ENCODE peak calls at places on chromosome 12, in eight cellular contexts. E, H, C, V, O, K, L and W are unnamed samples. For H3K36me3, the result is how much of the 10 kb centered on the place peaks cover.

GRCh38 chr12:65868133-65868705 is 43.9 kb downstream of the HMGA2 start:
- DNase-seq in O (peak), K (no peak), E (no peak), H (no peak), C (no peak), L (no peak), V (peak), W (peak)

GRCh38 chr12:121872546-121873223 is 14.0 kb upstream of the HPD start:
- DNase-seq in E (peak), L (no peak), K (no peak), O (peak), C (no peak), H (no peak), V (peak), W (peak)

GRCh38 chr12:117538032-117538690 is 176.7 kb upstream of the NOS1 start:
- DNase-seq in L (no peak), K (no peak), V (no peak), C (no peak), E (no peak), O (no peak), H (no peak), W (no peak)

GRCh38 chr12:69987453-69988102 is 162.6 kb downstream of the MYRFL start:
- DNase-seq in H (no peak), C (no peak), O (peak), L (no peak), E (no peak), K (peak), V (peak), W (peak)

GRCh38 chr12:52860102-52860838 is 11.5 kb upstream of the KRT78 start:
- DNase-seq in O (peak), E (no peak), V (peak), C (no peak), H (no peak), L (peak), K (no peak), W (peak)

GRCh38 chr12:98701166-98701565 is 56.1 kb downstream of the APAF1 start:
- DNase-seq in C (no peak), K (no peak), O (peak), H (no peak), L (no peak), V (peak), E (no peak), W (peak)

GRCh38 chr12:83462419-83462818 is 775.7 kb downstream of the TMTC2 start:
- DNase-seq in O (no peak), K (no peak), C (no peak), L (no peak), H (no peak), V (no peak), E (no peak), W (no peak)

GRCh38 chr12:115412821-115413220 is 728.8 kb upstream of the TBX3 start:
- DNase-seq in L (no peak), E (no peak), V (peak), C (no peak), H (no peak), O (no peak), K (no peak), W (no peak)

GRCh38 chr12:27899151-27899661 is 73.3 kb downstream of the PTHLH start:
- DNase-seq in H (no peak), L (no peak), E (no peak), V (peak), K (no peak), O (peak), C (no peak), W (peak)

GRCh38 chr12:93913845-93914244 is 234.5 kb upstream of the PLXNC1 start:
- DNase-seq in V (peak), H (no peak), C (no peak), L (no peak), E (no peak), K (no peak), O (peak), W (peak)

GRCh38 chr12:33926095-33926494 is 96.2 kb upstream of the ALG10 start:
- DNase-seq in E (no peak), V (no peak), L (no peak), C (no peak), O (no peak), H (no peak), K (no peak), W (no peak)

GRCh38 chr12:125015680-125016310 is 22.4 kb downstream of the BRI3BP start:
- DNase-seq in L (no peak), E (no peak), C (no peak), K (no peak), H (no peak), V (no peak), O (peak), W (peak)

GRCh38 chr12:27970391-27970980 is 2.0 kb downstream of the PTHLH start:
- DNase-seq in K (no peak), O (peak), V (peak), L (peak), C (no peak), E (no peak), H (peak), W (peak)

GRCh38 chr12:121782616-121782966 is 10.9 kb downstream of the RHOF start:
- DNase-seq in E (no peak), K (no peak), O (no peak), H (no peak), V (no peak), C (no peak), L (no peak), W (no peak)

GRCh38 chr12:33247625-33248024 is 192.0 kb downstream of the SYT10 start:
- DNase-seq in V (no peak), E (no peak), L (no peak), O (no peak), C (no peak), H (no peak), K (no peak), W (no peak)

GRCh38 chr12:132118876-132119275 is 25.2 kb downstream of the DDX51 start:
- DNase-seq in C (no peak), H (no peak), O (no peak), E (no peak), L (no peak), K (no peak), V (no peak), W (no peak)

GRCh38 chr12:41439134-41439533 is 251.0 kb downstream of the PDZRN4 start:
- DNase-seq in O (no peak), C (no peak), H (no peak), E (no peak), K (no peak), V (no peak), L (no peak), W (no peak)

GRCh38 chr12:14239935-14240872 is 125.3 kb upstream of the ATF7IP start:
- DNase-seq in L (no peak), K (peak), O (peak), E (no peak), C (no peak), V (no peak), H (peak), W (peak)

GRCh38 chr12:33111850-33112249 is 215.3 kb upstream of the PKP2 start:
- DNase-seq in C (no peak), K (no peak), L (no peak), H (no peak), E (no peak), V (no peak), O (no peak), W (no peak)

GRCh38 chr12:121240484-121241202 is 30.7 kb downstream of the P2RX4 start:
- DNase-seq in K (peak), V (no peak), L (peak), C (peak), O (peak), H (no peak), E (peak), W (no peak)

GRCh38 chr12:14366211-14366762 is 805 bp downstream of the ATF7IP start:
- DNase-seq in K (peak), L (no peak), H (no peak), V (peak), E (no peak), O (peak), C (no peak), W (peak)

GRCh38 chr12:123059501-123059900 is 79.0 kb downstream of the ARL6IP4 start:
- DNase-seq in C (no peak), E (no peak), H (no peak), L (no peak), K (no peak), V (no peak), O (no peak), W (no peak)

GRCh38 chr12:121911824-121912585 is 6.4 kb upstream of the CFAP251 start:
- DNase-seq in C (no peak), E (no peak), V (no peak), O (no peak), L (no peak), H (no peak), K (no peak), W (no peak)

GRCh38 chr12:26150737-26151450 is 26.1 kb upstream of the BHLHE41 start:
- DNase-seq in C (no peak), E (no peak), O (peak), V (peak), K (no peak), H (no peak), L (no peak), W (peak)

GRCh38 chr12:125882141-125882540 is 816.9 kb downstream of the AACS start:
- DNase-seq in C (no peak), V (no peak), H (no peak), O (peak), K (no peak), L (no peak), E (no peak), W (peak)

GRCh38 chr12:131896811-131897270 is 2.4 kb downstream of the ULK1 start:
- DNase-seq in C (no peak), E (no peak), O (no peak), K (no peak), H (no peak), V (no peak), L (no peak), W (no peak)

GRCh38 chr12:54147606-54148005 is 41.2 kb downstream of the SMUG1 start:
- DNase-seq in E (no peak), O (no peak), V (no peak), C (no peak), L (no peak), K (no peak), H (no peak), W (no peak)

GRCh38 chr12:24582954-24583601 is 365.8 kb downstream of the BCAT1 start:
- DNase-seq in C (no peak), V (no peak), H (no peak), L (no peak), O (no peak), K (no peak), E (no peak), W (no peak)

GRCh38 chr12:123269395-123269892 is 2.2 kb downstream of the CDK2AP1 start:
- DNase-seq in L (peak), H (peak), E (no peak), C (no peak), K (peak), V (peak), O (peak), W (peak)

GRCh38 chr12:66152732-66153131 is 17.1 kb downstream of the TMBIM4 start:
- DNase-seq in V (peak), O (peak), K (no peak), H (no peak), E (no peak), C (no peak), L (no peak), W (peak)

GRCh38 chr12:19694627-19695026 is 255.3 kb downstream of the AEBP2 start:
- DNase-seq in L (no peak), H (no peak), V (peak), O (peak), E (no peak), C (no peak), K (no peak), W (peak)

GRCh38 chr12:63997198-63997597 is 152.7 kb downstream of the SRGAP1 start:
- DNase-seq in E (no peak), H (no peak), C (no peak), O (no peak), K (no peak), L (no peak), V (no peak), W (no peak)

GRCh38 chr12:110579239-110579888 is 3.8 kb downstream of the PPTC7 start:
- DNase-seq in E (no peak), O (no peak), L (no peak), V (no peak), H (no peak), C (no peak), K (no peak), W (no peak)

DNA sequence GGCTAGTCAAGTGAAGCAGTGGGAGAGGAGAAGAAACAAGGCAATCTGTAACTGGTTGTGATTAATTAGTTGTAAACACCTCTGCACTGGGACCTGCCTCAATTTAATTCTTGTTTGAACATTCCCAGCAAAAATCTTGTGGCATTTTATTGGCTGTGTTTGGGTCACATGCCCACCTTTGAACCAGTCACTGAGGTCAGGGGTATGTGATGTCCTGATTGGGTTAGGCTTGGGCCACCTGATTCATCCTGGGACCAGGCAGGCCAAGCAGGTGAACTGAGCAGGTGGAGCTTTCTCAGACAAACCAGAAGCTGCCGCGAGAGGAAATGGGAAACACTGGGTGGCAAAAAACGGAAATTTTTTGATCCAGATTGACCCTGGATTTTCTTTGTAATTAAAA is 72.5 kb downstream of the NEDD1 start:
- DNase-seq in O (no peak), L (no peak), V (no peak), H (no peak), E (no peak), C (no peak), K (no peak), W (no peak)
- H3K36me3 ChIP-seq in O (under half), L (under half), V (under half), H (under half), E (under half), C (under half), K (under half), W (under half)

DNA sequence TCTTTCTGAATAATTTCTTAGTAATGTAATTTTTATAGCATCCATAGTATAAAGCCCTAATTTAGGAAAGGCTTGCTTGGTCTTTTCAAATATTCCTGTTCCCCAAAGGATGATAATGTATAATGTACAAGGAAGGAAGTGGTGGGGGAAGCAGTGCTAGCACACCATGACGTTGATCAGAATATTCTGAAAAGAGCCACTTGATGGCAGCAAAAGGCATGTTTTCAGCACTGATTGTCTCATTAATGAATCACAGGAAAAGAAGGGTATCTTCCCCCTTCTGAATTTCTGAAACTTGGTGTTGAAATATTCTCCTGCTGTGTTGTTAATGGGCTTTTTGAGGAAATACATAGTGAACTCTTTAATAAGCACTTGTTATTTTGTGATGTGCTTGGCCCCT is 121.9 kb downstream of the TMEM117 start:
- DNase-seq in C (no peak), L (no peak), H (peak), E (no peak), V (peak), O (peak), K (no peak), W (peak)
- TF ChIP-seq CTCF in C (peak), L (no peak), H (peak), E (peak), V (peak), O (peak), K (peak), W (peak)

DNA sequence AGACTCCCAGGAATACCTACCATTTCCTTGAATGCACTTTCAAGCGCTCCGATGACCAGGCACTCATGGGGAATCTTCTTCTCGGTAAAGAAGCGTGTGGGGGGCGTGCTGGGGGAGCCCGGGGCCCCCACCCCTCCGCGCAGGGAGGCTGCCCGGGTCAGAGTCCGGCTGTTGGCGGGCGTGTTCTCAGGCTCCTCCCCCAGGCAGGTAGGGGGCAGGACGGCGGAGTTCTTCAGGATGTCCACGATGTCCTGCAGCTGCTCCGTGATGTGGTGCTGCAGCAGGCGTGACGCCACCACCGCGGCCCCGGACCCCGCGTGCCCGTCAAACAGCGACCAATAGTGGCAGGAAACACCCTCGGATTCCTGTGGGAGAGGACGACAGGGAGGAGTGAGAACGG is 133.2 kb downstream of the PPM1H start:
- DNase-seq in L (no peak), E (no peak), K (no peak), O (no peak), C (no peak), H (no peak), V (no peak), W (no peak)
- H3K36me3 ChIP-seq in L (under half), E (under half), K (under half), O (under half), C (under half), H (under half), V (under half), W (under half)

GRCh38 chr12:57734586-57734985 is 4.0 kb downstream of the AGAP2 start:
- DNase-seq in H (no peak), C (no peak), V (no peak), O (no peak), K (no peak), L (no peak), E (no peak), W (no peak)

GRCh38 chr12:57735198-57735855 is 3.2 kb downstream of the AGAP2 start:
- DNase-seq in E (no peak), K (no peak), V (no peak), H (no peak), L (peak), O (no peak), C (no peak), W (no peak)

GRCh38 chr12:57736743-57737466 is 1.6 kb downstream of the AGAP2 start:
- DNase-seq in H (no peak), L (no peak), C (no peak), V (no peak), K (no peak), E (no peak), O (no peak), W (no peak)

GRCh38 chr12:57737467-57738141 is 938 bp downstream of the AGAP2 start:
- DNase-seq in V (peak), O (no peak), K (no peak), C (no peak), H (no peak), L (peak), E (no peak), W (no peak)

GRCh38 chr12:57735952-57736742 is 2.4 kb downstream of the AGAP2 start:
- DNase-seq in L (peak), E (no peak), O (peak), C (no peak), H (no peak), K (no peak), V (peak), W (no peak)
- TF ChIP-seq CTCF in L (no peak), E (no peak), O (peak), C (peak), H (no peak), K (no peak), V (peak), W (no peak)

GRCh38 chr12:103969391-103969790 is 3.7 kb downstream of the TDG start:
- DNase-seq in O (peak), K (no peak), H (no peak), C (no peak), L (no peak), E (no peak), V (peak), W (peak)
- H3K36me3 ChIP-seq in O (under half), K (under half), H (under half), C (under half), L (under half), E (under half), V (under half), W (under half)

GRCh38 chr12:6620885-6621274 is 13.7 kb upstream of the CHD4 start:
- DNase-seq in E (no peak), O (no peak), V (no peak), L (no peak), C (no peak), K (no peak), H (no peak), W (no peak)

GRCh38 chr12:6618483-6618882 is 11.3 kb upstream of the CHD4 start:
- DNase-seq in V (no peak), C (no peak), O (no peak), L (no peak), E (no peak), H (no peak), K (no peak), W (no peak)

GRCh38 chr12:6615802-6616201 is 8.6 kb upstream of the CHD4 start:
- DNase-seq in O (no peak), L (no peak), H (no peak), K (no peak), C (no peak), V (no peak), E (no peak), W (no peak)

GRCh38 chr12:6614513-6615177 is 7.5 kb upstream of the CHD4 start:
- DNase-seq in E (no peak), O (no peak), K (no peak), V (no peak), C (no peak), H (no peak), L (no peak), W (no peak)

GRCh38 chr12:6620137-6620884 is 13.1 kb upstream of the CHD4 start:
- DNase-seq in K (no peak), H (peak), O (peak), L (no peak), V (no peak), C (no peak), E (no peak), W (peak)
- TF ChIP-seq CTCF in K (peak), H (peak), O (peak), L (no peak), V (peak), C (peak), E (no peak), W (peak)

DNA sequence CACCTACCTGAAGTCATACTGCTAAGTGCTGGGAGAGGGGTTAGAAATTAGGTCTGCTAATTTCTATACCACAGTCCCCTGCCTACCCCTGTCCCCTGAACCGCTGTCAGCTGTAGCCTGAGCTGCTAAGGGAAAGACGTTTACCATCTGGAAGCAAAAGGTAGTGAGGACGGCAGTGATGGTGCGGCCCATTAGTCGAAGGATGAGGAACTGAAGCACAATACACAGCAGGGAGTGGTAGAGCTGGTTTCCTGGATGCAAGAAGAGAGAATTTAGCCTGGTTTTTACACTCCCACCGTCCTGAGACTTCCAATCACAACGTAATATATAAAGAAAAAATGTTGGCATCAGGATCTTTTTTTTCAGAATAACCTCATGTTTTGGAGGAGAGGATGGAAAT is 11.8 kb downstream of the EMG1 start:
- DNase-seq in C (no peak), V (no peak), L (no peak), O (no peak), H (no peak), E (no peak), K (no peak), W (no peak)
- H3K36me3 ChIP-seq in C (under half), V (under half), L (half or more), O (under half), H (under half), E (under half), K (under half), W (under half)

DNA sequence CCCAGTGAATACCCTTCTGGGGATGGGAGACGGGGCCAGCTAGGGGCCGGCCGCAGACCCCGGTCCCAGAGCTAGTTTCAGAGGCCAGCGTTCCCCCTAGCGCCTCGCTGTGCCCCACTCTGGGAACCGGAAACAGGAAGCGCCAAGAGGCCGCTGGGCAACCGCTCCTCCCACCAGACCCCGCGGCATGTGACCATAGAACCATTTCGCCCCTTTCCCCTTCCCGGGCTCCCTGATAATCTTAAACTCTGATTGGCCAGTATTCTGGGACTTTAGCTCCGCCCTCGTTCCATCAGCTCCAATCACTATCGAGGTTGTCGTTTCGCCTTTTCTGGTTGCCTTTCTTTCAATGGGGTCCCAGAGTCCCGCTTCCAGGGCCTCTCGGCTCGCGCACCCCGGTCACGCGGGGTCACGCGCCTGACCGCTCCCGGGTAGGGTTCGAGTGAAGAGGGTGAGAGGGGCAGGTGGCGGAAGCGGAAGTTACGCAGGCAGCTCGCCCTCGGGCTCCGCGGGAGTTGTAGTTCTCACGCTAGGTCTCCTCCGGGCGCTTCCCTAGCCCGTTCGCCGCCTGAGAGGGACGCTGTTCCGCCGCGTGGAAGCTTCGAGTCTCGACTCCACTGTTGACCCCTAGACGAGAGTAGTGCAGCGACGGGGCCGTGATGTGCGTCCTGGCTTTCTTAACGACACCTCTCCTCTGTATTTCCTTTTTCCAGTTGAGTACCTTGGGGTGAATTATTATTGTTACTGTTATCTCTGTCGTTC is at the start of gene M6PR:
- DNase-seq in O (peak), H (peak), E (peak), K (peak), L (peak), C (peak), V (peak), W (peak)
- TF ChIP-seq CTCF in O (peak), H (peak), E (peak), K (peak), L (no peak), C (no peak), V (peak), W (peak)